ENCODE peak calls at places on chromosomes 5 and 9, in seven cellular contexts. One of them, this sample, is unnamed. For H3K4me1, the result is how much of the 10 kb centered on the place peaks cover.

GRCh38 chr5:8843766-8844165 is 702.1 kb downstream of the SEMA5A start:
- DNase-seq in cardiac muscle cell: no peak
- DNase-seq in A549: no peak
- DNase-seq in mesendoderm: no peak
- DNase-seq in HCT116: no peak
- DNase-seq in tibial nerve: peak
- DNase-seq in heart right ventricle: no peak
- DNase-seq in this sample: no peak

GRCh38 chr5:85732185-85732584 is 885.6 kb upstream of the COX7C start:
- DNase-seq in cardiac muscle cell: no peak
- DNase-seq in A549: no peak
- DNase-seq in mesendoderm: peak
- DNase-seq in HCT116: no peak
- DNase-seq in tibial nerve: no peak
- DNase-seq in heart right ventricle: no peak
- DNase-seq in this sample: no peak

GRCh38 chr5:134005415-134006118 is 792 bp upstream of the VDAC1 start:
- DNase-seq in cardiac muscle cell: peak
- DNase-seq in A549: peak
- DNase-seq in mesendoderm: peak
- DNase-seq in HCT116: no peak
- DNase-seq in tibial nerve: no peak
- DNase-seq in heart right ventricle: no peak
- DNase-seq in this sample: peak

GRCh38 chr9:33637881-33638280 is 113.8 kb downstream of the ANKRD18B start:
- DNase-seq in cardiac muscle cell: no peak
- DNase-seq in A549: no peak
- DNase-seq in mesendoderm: no peak
- DNase-seq in HCT116: no peak
- DNase-seq in tibial nerve: no peak
- DNase-seq in heart right ventricle: no peak
- DNase-seq in this sample: peak

GRCh38 chr5:19564036-19564435 is 424.0 kb downstream of the CDH18 start:
- DNase-seq in cardiac muscle cell: no peak
- DNase-seq in A549: no peak
- DNase-seq in mesendoderm: no peak
- DNase-seq in HCT116: no peak
- DNase-seq in tibial nerve: no peak
- DNase-seq in heart right ventricle: no peak
- DNase-seq in this sample: no peak

GRCh38 chr5:177093082-177093712 is 6.5 kb downstream of the FGFR4 start:
- DNase-seq in cardiac muscle cell: no peak
- DNase-seq in A549: no peak
- DNase-seq in mesendoderm: no peak
- DNase-seq in HCT116: no peak
- DNase-seq in tibial nerve: no peak
- DNase-seq in heart right ventricle: no peak
- DNase-seq in this sample: no peak

GRCh38 chr9:82949203-82949602 is 113.7 kb downstream of the RASEF start:
- DNase-seq in cardiac muscle cell: no peak
- DNase-seq in A549: no peak
- DNase-seq in mesendoderm: no peak
- DNase-seq in HCT116: no peak
- DNase-seq in tibial nerve: no peak
- DNase-seq in heart right ventricle: no peak
- DNase-seq in this sample: no peak

GRCh38 chr5:160649304-160649703 is 202.7 kb downstream of the ATP10B start:
- DNase-seq in cardiac muscle cell: no peak
- DNase-seq in A549: no peak
- DNase-seq in mesendoderm: peak
- DNase-seq in HCT116: no peak
- DNase-seq in tibial nerve: no peak
- DNase-seq in heart right ventricle: no peak
- DNase-seq in this sample: peak

GRCh38 chr9:101326501-101326900 is 58.3 kb downstream of the BAAT start:
- DNase-seq in cardiac muscle cell: no peak
- DNase-seq in A549: peak
- DNase-seq in mesendoderm: no peak
- DNase-seq in HCT116: no peak
- DNase-seq in tibial nerve: no peak
- DNase-seq in heart right ventricle: no peak
- DNase-seq in this sample: no peak

GRCh38 chr9:117344892-117345660 is 69.8 kb downstream of the ASTN2 start:
- DNase-seq in cardiac muscle cell: no peak
- DNase-seq in A549: no peak
- DNase-seq in mesendoderm: peak
- DNase-seq in HCT116: no peak
- DNase-seq in tibial nerve: no peak
- DNase-seq in heart right ventricle: no peak
- DNase-seq in this sample: peak

GRCh38 chr5:2149196-2149541 is 266.4 kb upstream of the IRX4 start:
- DNase-seq in cardiac muscle cell: no peak
- DNase-seq in A549: no peak
- DNase-seq in mesendoderm: peak
- DNase-seq in HCT116: peak
- DNase-seq in tibial nerve: no peak
- DNase-seq in heart right ventricle: no peak
- DNase-seq in this sample: peak

GRCh38 chr5:171989276-171989675 is 17.2 kb downstream of the FBXW11 start:
- DNase-seq in cardiac muscle cell: no peak
- DNase-seq in A549: no peak
- DNase-seq in mesendoderm: no peak
- DNase-seq in HCT116: no peak
- DNase-seq in tibial nerve: no peak
- DNase-seq in heart right ventricle: no peak
- DNase-seq in this sample: no peak

GRCh38 chr5:76402251-76402879 is 720 bp upstream of the IQGAP2 start:
- DNase-seq in cardiac muscle cell: peak
- DNase-seq in A549: peak
- DNase-seq in mesendoderm: peak
- DNase-seq in HCT116: no peak
- DNase-seq in tibial nerve: peak
- DNase-seq in heart right ventricle: peak
- DNase-seq in this sample: peak

GRCh38 chr9:121721770-121722169 is 70.3 kb downstream of the DAB2IP start:
- DNase-seq in cardiac muscle cell: no peak
- DNase-seq in A549: no peak
- DNase-seq in mesendoderm: no peak
- DNase-seq in HCT116: no peak
- DNase-seq in tibial nerve: no peak
- DNase-seq in heart right ventricle: peak
- DNase-seq in this sample: no peak

GRCh38 chr9:129483467-129484324 is 137.2 kb downstream of the C9orf50 start:
- DNase-seq in cardiac muscle cell: peak
- DNase-seq in A549: peak
- DNase-seq in mesendoderm: peak
- DNase-seq in HCT116: peak
- DNase-seq in tibial nerve: peak
- DNase-seq in heart right ventricle: peak
- DNase-seq in this sample: peak

GRCh38 chr5:170330568-170331054 is 33.0 kb upstream of the LCP2 start:
- DNase-seq in cardiac muscle cell: no peak
- DNase-seq in A549: no peak
- DNase-seq in mesendoderm: no peak
- DNase-seq in HCT116: no peak
- DNase-seq in tibial nerve: no peak
- DNase-seq in heart right ventricle: no peak
- DNase-seq in this sample: no peak

GRCh38 chr9:93057024-93057702 is 1.3 kb upstream of the SUSD3 start:
- DNase-seq in cardiac muscle cell: no peak
- DNase-seq in A549: no peak
- DNase-seq in mesendoderm: no peak
- DNase-seq in HCT116: no peak
- DNase-seq in tibial nerve: no peak
- DNase-seq in heart right ventricle: no peak
- DNase-seq in this sample: peak

GRCh38 chr9:94853887-94854286 is 127.4 kb downstream of the AOPEP start:
- DNase-seq in cardiac muscle cell: no peak
- DNase-seq in A549: peak
- DNase-seq in mesendoderm: no peak
- DNase-seq in HCT116: peak
- DNase-seq in tibial nerve: no peak
- DNase-seq in heart right ventricle: no peak
- DNase-seq in this sample: no peak

GRCh38 chr5:172979778-172980177 is 3.8 kb upstream of the ATP6V0E1 start:
- DNase-seq in cardiac muscle cell: no peak
- DNase-seq in A549: no peak
- DNase-seq in mesendoderm: no peak
- DNase-seq in HCT116: no peak
- DNase-seq in tibial nerve: no peak
- DNase-seq in heart right ventricle: no peak
- DNase-seq in this sample: no peak

GRCh38 chr5:10351882-10352395 is 1.6 kb upstream of the MARCHF6 start:
- DNase-seq in cardiac muscle cell: no peak
- DNase-seq in A549: no peak
- DNase-seq in mesendoderm: no peak
- DNase-seq in HCT116: no peak
- DNase-seq in tibial nerve: no peak
- DNase-seq in heart right ventricle: no peak
- DNase-seq in this sample: no peak

GRCh38 chr5:90991201-90991600 is 391.9 kb downstream of the ARRDC3 start:
- DNase-seq in cardiac muscle cell: no peak
- DNase-seq in A549: no peak
- DNase-seq in mesendoderm: no peak
- DNase-seq in HCT116: no peak
- DNase-seq in tibial nerve: no peak
- DNase-seq in heart right ventricle: no peak
- DNase-seq in this sample: no peak

DNA sequence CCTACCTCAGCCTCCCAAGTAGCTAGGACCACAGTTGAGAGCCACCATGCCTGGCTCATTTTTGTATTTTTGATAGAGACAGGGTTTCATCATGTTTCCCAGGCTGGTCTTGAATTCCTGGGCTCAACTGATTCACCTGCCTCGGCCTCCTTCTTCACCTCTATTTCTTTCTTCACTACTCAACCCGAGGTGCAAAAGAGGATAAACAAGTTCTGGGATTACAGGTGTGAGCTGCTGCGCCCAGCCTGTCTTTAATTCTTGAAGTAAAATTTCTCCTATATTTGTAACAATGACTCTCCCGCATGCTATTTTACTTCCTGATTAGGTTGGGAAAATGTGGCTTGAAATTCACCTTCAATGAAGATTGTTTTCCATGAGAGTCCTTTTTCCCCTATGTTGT is 46.4 kb downstream of the CAST start:
- DNase-seq in cardiac muscle cell: no peak
- DNase-seq in A549: no peak
- DNase-seq in mesendoderm: no peak
- DNase-seq in HCT116: no peak
- DNase-seq in tibial nerve: no peak
- DNase-seq in heart right ventricle: no peak
- DNase-seq in this sample: no peak
- H3K4me1 ChIP-seq in cardiac muscle cell: under half
- H3K4me1 ChIP-seq in A549: under half
- H3K4me1 ChIP-seq in mesendoderm: under half
- H3K4me1 ChIP-seq in HCT116: under half
- H3K4me1 ChIP-seq in tibial nerve: under half
- H3K4me1 ChIP-seq in heart right ventricle: half or more
- H3K4me1 ChIP-seq in this sample: under half

GRCh38 chr5:72459913-72460312 is 47.3 kb downstream of the ZNF366 start:
- DNase-seq in cardiac muscle cell: no peak
- DNase-seq in A549: no peak
- DNase-seq in mesendoderm: no peak
- DNase-seq in HCT116: no peak
- DNase-seq in tibial nerve: no peak
- DNase-seq in heart right ventricle: no peak
- DNase-seq in this sample: no peak

GRCh38 chr5:72458407-72458806 is 48.8 kb downstream of the ZNF366 start:
- DNase-seq in cardiac muscle cell: no peak
- DNase-seq in A549: no peak
- DNase-seq in mesendoderm: no peak
- DNase-seq in HCT116: no peak
- DNase-seq in tibial nerve: no peak
- DNase-seq in heart right ventricle: no peak
- DNase-seq in this sample: no peak

GRCh38 chr5:72459089-72459661 is 48.0 kb downstream of the ZNF366 start:
- DNase-seq in cardiac muscle cell: no peak
- DNase-seq in A549: no peak
- DNase-seq in mesendoderm: no peak
- DNase-seq in HCT116: no peak
- DNase-seq in tibial nerve: no peak
- DNase-seq in heart right ventricle: no peak
- DNase-seq in this sample: no peak

GRCh38 chr5:72457491-72457890 is 49.7 kb downstream of the ZNF366 start:
- DNase-seq in cardiac muscle cell: no peak
- DNase-seq in A549: no peak
- DNase-seq in mesendoderm: no peak
- DNase-seq in HCT116: no peak
- DNase-seq in tibial nerve: no peak
- DNase-seq in heart right ventricle: no peak
- DNase-seq in this sample: no peak

DNA sequence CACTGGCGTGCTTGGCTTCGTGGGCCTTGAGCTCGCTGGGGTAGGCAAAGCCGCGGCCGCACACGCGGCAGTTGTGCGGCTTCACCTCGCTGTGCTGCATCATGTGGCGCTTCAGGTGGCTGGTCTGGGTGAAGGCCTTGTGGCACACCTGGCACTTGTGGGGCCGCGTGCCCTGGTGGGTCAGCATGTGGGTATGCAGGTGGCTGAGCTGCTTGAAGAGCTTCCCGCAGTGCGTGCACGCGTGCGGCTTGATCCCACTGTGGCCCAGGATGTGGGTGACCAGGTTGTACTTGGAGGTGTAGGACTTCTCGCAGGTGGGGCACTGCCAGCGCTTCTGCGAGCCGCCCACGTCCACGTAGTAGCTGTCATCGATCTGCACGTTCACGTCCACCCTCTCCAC is 46.8 kb downstream of the ZNF366 start:
- DNase-seq in cardiac muscle cell: no peak
- DNase-seq in A549: no peak
- DNase-seq in mesendoderm: no peak
- DNase-seq in HCT116: no peak
- DNase-seq in tibial nerve: no peak
- DNase-seq in heart right ventricle: no peak
- DNase-seq in this sample: no peak
- H3K4me1 ChIP-seq in cardiac muscle cell: under half
- H3K4me1 ChIP-seq in A549: under half
- H3K4me1 ChIP-seq in mesendoderm: under half
- H3K4me1 ChIP-seq in HCT116: under half
- H3K4me1 ChIP-seq in tibial nerve: under half
- H3K4me1 ChIP-seq in heart right ventricle: half or more
- H3K4me1 ChIP-seq in this sample: under half

DNA sequence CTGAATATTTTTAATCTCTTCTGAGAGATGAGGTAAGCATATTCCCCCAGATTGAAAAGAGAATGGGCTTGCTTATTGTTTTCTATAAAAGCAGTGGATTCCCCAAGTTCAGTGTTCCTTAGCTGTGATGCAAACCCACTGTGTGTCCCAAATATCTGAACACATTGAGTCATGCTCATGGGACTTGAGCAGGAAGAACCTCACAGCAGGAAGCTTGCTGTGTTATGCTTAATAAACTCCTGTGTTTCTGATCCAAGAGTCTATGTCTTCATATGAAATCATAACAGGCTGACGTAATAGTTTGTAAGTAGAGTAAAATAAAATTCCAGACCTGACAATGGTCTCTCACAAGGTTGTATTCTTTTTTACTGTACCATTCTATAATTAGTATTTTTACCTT is 24.8 kb upstream of the LOX start:
- DNase-seq in cardiac muscle cell: no peak
- DNase-seq in A549: peak
- DNase-seq in mesendoderm: no peak
- DNase-seq in HCT116: no peak
- DNase-seq in tibial nerve: no peak
- DNase-seq in heart right ventricle: no peak
- DNase-seq in this sample: no peak
- H3K4me1 ChIP-seq in cardiac muscle cell: under half
- H3K4me1 ChIP-seq in A549: under half
- H3K4me1 ChIP-seq in mesendoderm: under half
- H3K4me1 ChIP-seq in HCT116: under half
- H3K4me1 ChIP-seq in tibial nerve: under half
- H3K4me1 ChIP-seq in heart right ventricle: under half
- H3K4me1 ChIP-seq in this sample: under half

GRCh38 chr5:6488021-6488420 is 39.4 kb downstream of the UBE2QL1 start:
- DNase-seq in cardiac muscle cell: no peak
- DNase-seq in A549: no peak
- DNase-seq in mesendoderm: no peak
- DNase-seq in HCT116: no peak
- DNase-seq in tibial nerve: no peak
- DNase-seq in heart right ventricle: no peak
- DNase-seq in this sample: no peak
- H3K4me1 ChIP-seq in cardiac muscle cell: under half
- H3K4me1 ChIP-seq in A549: under half
- H3K4me1 ChIP-seq in mesendoderm: under half
- H3K4me1 ChIP-seq in HCT116: under half
- H3K4me1 ChIP-seq in tibial nerve: under half
- H3K4me1 ChIP-seq in heart right ventricle: under half
- H3K4me1 ChIP-seq in this sample: under half